ENCODE peak calls at places on chromosomes 1 and 21, in nine cellular contexts. One of them, this sample, is unnamed. For H3K36me3, the result is how much of the 10 kb centered on the place peaks cover.

GRCh38 chr1:227391871-227392270 is 73.6 kb upstream of the CDC42BPA start:
- DNase-seq in heart left ventricle: no peak
- DNase-seq in OCI-LY7: no peak
- DNase-seq in cardiac muscle cell: no peak
- DNase-seq in left ventricle myocardium inferior: no peak
- DNase-seq in K562: no peak
- DNase-seq in Panc1: no peak
- DNase-seq in stomach: no peak
- DNase-seq in psoas muscle: no peak
- DNase-seq in this sample: no peak

GRCh38 chr1:226604846-226605572 is 56.4 kb downstream of the STUM start:
- DNase-seq in Panc1: no peak
- DNase-seq in cardiac muscle cell: no peak
- DNase-seq in stomach: no peak
- DNase-seq in K562: no peak
- DNase-seq in OCI-LY7: no peak
- DNase-seq in left ventricle myocardium inferior: no peak
- DNase-seq in heart left ventricle: no peak
- DNase-seq in psoas muscle: no peak
- DNase-seq in this sample: no peak

GRCh38 chr1:217138839-217139466 is 415.7 kb upstream of the ESRRG start:
- DNase-seq in heart left ventricle: no peak
- DNase-seq in OCI-LY7: no peak
- DNase-seq in left ventricle myocardium inferior: no peak
- DNase-seq in psoas muscle: no peak
- DNase-seq in cardiac muscle cell: no peak
- DNase-seq in K562: no peak
- DNase-seq in stomach: no peak
- DNase-seq in Panc1: no peak
- DNase-seq in this sample: no peak

GRCh38 chr1:188723332-188724020 is 1754.2 kb downstream of the BRINP3 start:
- DNase-seq in stomach: no peak
- DNase-seq in left ventricle myocardium inferior: no peak
- DNase-seq in psoas muscle: no peak
- DNase-seq in heart left ventricle: no peak
- DNase-seq in K562: no peak
- DNase-seq in cardiac muscle cell: no peak
- DNase-seq in OCI-LY7: no peak
- DNase-seq in Panc1: no peak
- DNase-seq in this sample: no peak

GRCh38 chr1:171931752-171932151 is 90.5 kb downstream of the DNM3 start:
- DNase-seq in Panc1: no peak
- DNase-seq in K562: no peak
- DNase-seq in psoas muscle: no peak
- DNase-seq in OCI-LY7: no peak
- DNase-seq in left ventricle myocardium inferior: no peak
- DNase-seq in heart left ventricle: no peak
- DNase-seq in stomach: no peak
- DNase-seq in cardiac muscle cell: no peak
- DNase-seq in this sample: no peak

GRCh38 chr21:15063821-15064575 is 802 bp downstream of the NRIP1 start:
- DNase-seq in psoas muscle: peak
- DNase-seq in left ventricle myocardium inferior: peak
- DNase-seq in OCI-LY7: no peak
- DNase-seq in heart left ventricle: peak
- DNase-seq in Panc1: no peak
- DNase-seq in stomach: peak
- DNase-seq in cardiac muscle cell: peak
- DNase-seq in K562: peak
- DNase-seq in this sample: peak

GRCh38 chr1:18197299-18197698 is 89.7 kb downstream of the IGSF21 start:
- DNase-seq in stomach: no peak
- DNase-seq in heart left ventricle: no peak
- DNase-seq in left ventricle myocardium inferior: no peak
- DNase-seq in cardiac muscle cell: no peak
- DNase-seq in OCI-LY7: no peak
- DNase-seq in Panc1: no peak
- DNase-seq in K562: no peak
- DNase-seq in psoas muscle: no peak
- DNase-seq in this sample: no peak

GRCh38 chr1:236568285-236568894 is 35.9 kb downstream of the HEATR1 start:
- DNase-seq in heart left ventricle: no peak
- DNase-seq in Panc1: no peak
- DNase-seq in cardiac muscle cell: no peak
- DNase-seq in stomach: no peak
- DNase-seq in left ventricle myocardium inferior: no peak
- DNase-seq in psoas muscle: no peak
- DNase-seq in K562: no peak
- DNase-seq in OCI-LY7: no peak
- DNase-seq in this sample: no peak

GRCh38 chr1:67747667-67748066 is 62.7 kb downstream of the GADD45A start:
- DNase-seq in psoas muscle: no peak
- DNase-seq in Panc1: no peak
- DNase-seq in cardiac muscle cell: no peak
- DNase-seq in heart left ventricle: no peak
- DNase-seq in left ventricle myocardium inferior: no peak
- DNase-seq in K562: no peak
- DNase-seq in OCI-LY7: no peak
- DNase-seq in stomach: no peak
- DNase-seq in this sample: no peak

GRCh38 chr1:39003787-39004186 is 12.7 kb downstream of the AKIRIN1 start:
- DNase-seq in cardiac muscle cell: no peak
- DNase-seq in psoas muscle: no peak
- DNase-seq in K562: no peak
- DNase-seq in OCI-LY7: no peak
- DNase-seq in Panc1: no peak
- DNase-seq in heart left ventricle: no peak
- DNase-seq in left ventricle myocardium inferior: no peak
- DNase-seq in stomach: no peak
- DNase-seq in this sample: no peak

GRCh38 chr1:157241185-157241538 is 103.0 kb upstream of the ETV3 start:
- DNase-seq in psoas muscle: no peak
- DNase-seq in cardiac muscle cell: no peak
- DNase-seq in heart left ventricle: no peak
- DNase-seq in left ventricle myocardium inferior: no peak
- DNase-seq in Panc1: no peak
- DNase-seq in stomach: no peak
- DNase-seq in K562: no peak
- DNase-seq in OCI-LY7: no peak
- DNase-seq in this sample: no peak

GRCh38 chr1:202579806-202580205 is 130.4 kb downstream of the SYT2 start:
- DNase-seq in left ventricle myocardium inferior: no peak
- DNase-seq in cardiac muscle cell: no peak
- DNase-seq in Panc1: no peak
- DNase-seq in heart left ventricle: no peak
- DNase-seq in stomach: no peak
- DNase-seq in K562: no peak
- DNase-seq in psoas muscle: no peak
- DNase-seq in OCI-LY7: no peak
- DNase-seq in this sample: no peak

DNA sequence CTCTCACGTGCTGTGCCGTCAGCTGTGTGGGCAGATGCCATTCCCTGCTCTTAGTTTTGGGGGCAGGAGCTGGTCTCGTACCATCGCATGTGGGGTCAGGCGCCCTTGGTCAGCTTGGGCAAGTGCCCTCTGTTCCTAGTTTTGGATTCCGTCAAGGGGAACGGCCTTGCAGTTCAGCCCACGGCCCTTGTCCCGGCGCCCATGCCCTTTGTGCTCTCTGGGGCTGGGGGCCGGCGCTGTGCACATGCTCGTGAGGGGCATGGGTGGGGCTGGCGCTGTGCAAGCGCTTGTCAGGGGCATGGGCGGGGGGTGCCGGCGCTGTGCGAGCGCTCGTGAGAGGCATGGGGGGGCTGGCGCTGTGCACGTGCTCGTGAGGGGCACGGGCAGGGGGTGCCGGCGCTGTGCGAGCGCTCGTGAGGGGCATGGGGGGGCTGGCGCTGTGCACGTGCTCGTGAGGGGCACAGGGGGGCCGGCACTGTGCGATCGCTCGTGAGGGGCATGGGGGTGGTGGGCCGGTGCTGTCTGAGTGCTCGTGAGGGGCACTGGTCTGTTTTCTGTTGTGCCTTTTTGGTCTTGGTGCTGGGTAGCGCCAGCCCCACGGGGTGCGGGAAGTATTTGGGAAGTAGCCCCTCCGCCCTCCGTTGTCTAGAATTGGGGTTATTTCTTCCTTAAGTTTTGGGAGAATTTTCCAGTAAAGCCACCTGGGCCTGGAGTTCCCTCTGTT is 29.5 kb upstream of the DIP2A start:
- DNase-seq in K562: no peak
- DNase-seq in left ventricle myocardium inferior: no peak
- DNase-seq in psoas muscle: no peak
- DNase-seq in heart left ventricle: no peak
- DNase-seq in Panc1: no peak
- DNase-seq in cardiac muscle cell: no peak
- DNase-seq in OCI-LY7: no peak
- DNase-seq in stomach: no peak
- DNase-seq in this sample: no peak
- H3K36me3 ChIP-seq in K562: half or more
- H3K36me3 ChIP-seq in left ventricle myocardium inferior: half or more
- H3K36me3 ChIP-seq in psoas muscle: under half
- H3K36me3 ChIP-seq in heart left ventricle: half or more
- H3K36me3 ChIP-seq in Panc1: under half
- H3K36me3 ChIP-seq in cardiac muscle cell: under half
- H3K36me3 ChIP-seq in OCI-LY7: under half
- H3K36me3 ChIP-seq in stomach: half or more
- H3K36me3 ChIP-seq in this sample: under half

DNA sequence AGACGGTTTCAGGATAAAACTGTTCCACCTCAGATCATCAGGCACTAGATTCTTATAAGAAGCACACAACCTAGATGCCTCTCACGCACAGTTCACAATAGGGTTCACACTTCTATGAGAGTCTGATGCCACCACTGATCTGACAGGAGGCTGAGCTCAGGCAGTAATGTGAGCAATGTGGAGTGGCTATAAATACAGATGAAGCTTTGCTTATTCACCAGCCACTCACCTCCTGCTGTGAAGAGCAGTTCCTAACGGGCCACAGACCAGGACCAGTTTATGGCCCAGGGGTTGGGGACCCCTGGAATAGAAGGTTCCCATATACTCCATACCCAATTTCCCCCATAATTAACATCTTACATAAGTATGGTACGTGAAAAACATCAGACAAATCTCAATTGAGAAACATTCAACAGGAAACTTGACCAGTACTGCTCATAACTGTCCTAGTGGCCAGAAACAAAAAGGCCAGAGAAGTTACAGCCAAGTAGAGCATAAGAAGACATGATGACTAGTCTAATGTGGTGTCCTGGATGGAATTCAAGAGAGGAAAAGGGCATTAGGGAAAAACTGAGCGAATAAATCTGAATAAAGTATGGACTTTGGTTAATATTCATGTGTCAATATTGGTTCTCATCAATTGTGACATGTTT is 24.7 kb upstream of the IGSF5 start:
- DNase-seq in stomach: no peak
- DNase-seq in heart left ventricle: no peak
- DNase-seq in OCI-LY7: no peak
- DNase-seq in left ventricle myocardium inferior: no peak
- DNase-seq in psoas muscle: no peak
- DNase-seq in cardiac muscle cell: peak
- DNase-seq in K562: no peak
- DNase-seq in Panc1: no peak
- DNase-seq in this sample: no peak
- TF ChIP-seq CTCF in stomach: no peak
- TF ChIP-seq CTCF in heart left ventricle: no peak
- TF ChIP-seq CTCF in OCI-LY7: no peak
- TF ChIP-seq CTCF in left ventricle myocardium inferior: peak
- TF ChIP-seq CTCF in psoas muscle: no peak
- TF ChIP-seq CTCF in cardiac muscle cell: no peak
- TF ChIP-seq CTCF in K562: no peak
- TF ChIP-seq CTCF in Panc1: no peak
- TF ChIP-seq CTCF in this sample: peak

GRCh38 chr1:173489149-173489600 is 12.0 kb downstream of the PRDX6 start:
- DNase-seq in left ventricle myocardium inferior: no peak
- DNase-seq in OCI-LY7: no peak
- DNase-seq in cardiac muscle cell: no peak
- DNase-seq in psoas muscle: no peak
- DNase-seq in K562: peak
- DNase-seq in stomach: no peak
- DNase-seq in Panc1: no peak
- DNase-seq in heart left ventricle: no peak
- DNase-seq in this sample: no peak
- H3K36me3 ChIP-seq in left ventricle myocardium inferior: half or more
- H3K36me3 ChIP-seq in OCI-LY7: half or more
- H3K36me3 ChIP-seq in cardiac muscle cell: half or more
- H3K36me3 ChIP-seq in psoas muscle: under half
- H3K36me3 ChIP-seq in K562: half or more
- H3K36me3 ChIP-seq in stomach: half or more
- H3K36me3 ChIP-seq in Panc1: under half
- H3K36me3 ChIP-seq in heart left ventricle: half or more
- H3K36me3 ChIP-seq in this sample: under half

GRCh38 chr21:19510653-19511052 is 1107.1 kb upstream of the TMPRSS15 start:
- DNase-seq in Panc1: no peak
- DNase-seq in OCI-LY7: no peak
- DNase-seq in psoas muscle: no peak
- DNase-seq in stomach: no peak
- DNase-seq in K562: no peak
- DNase-seq in left ventricle myocardium inferior: no peak
- DNase-seq in cardiac muscle cell: no peak
- DNase-seq in heart left ventricle: no peak
- DNase-seq in this sample: no peak
- TF ChIP-seq CTCF in Panc1: no peak
- TF ChIP-seq CTCF in OCI-LY7: no peak
- TF ChIP-seq CTCF in psoas muscle: no peak
- TF ChIP-seq CTCF in stomach: no peak
- TF ChIP-seq CTCF in K562: no peak
- TF ChIP-seq CTCF in left ventricle myocardium inferior: no peak
- TF ChIP-seq CTCF in cardiac muscle cell: no peak
- TF ChIP-seq CTCF in heart left ventricle: no peak
- TF ChIP-seq CTCF in this sample: no peak

GRCh38 chr1:166852918-166853317 is 13.6 kb downstream of the POGK start:
- DNase-seq in cardiac muscle cell: no peak
- DNase-seq in K562: no peak
- DNase-seq in heart left ventricle: no peak
- DNase-seq in OCI-LY7: peak
- DNase-seq in Panc1: no peak
- DNase-seq in psoas muscle: no peak
- DNase-seq in stomach: no peak
- DNase-seq in left ventricle myocardium inferior: no peak
- DNase-seq in this sample: no peak

GRCh38 chr1:166855558-166855957 is 16.3 kb downstream of the POGK start:
- DNase-seq in psoas muscle: no peak
- DNase-seq in left ventricle myocardium inferior: no peak
- DNase-seq in OCI-LY7: no peak
- DNase-seq in cardiac muscle cell: no peak
- DNase-seq in stomach: no peak
- DNase-seq in heart left ventricle: no peak
- DNase-seq in Panc1: no peak
- DNase-seq in K562: no peak
- DNase-seq in this sample: no peak

GRCh38 chr1:166859597-166859996 is 16.5 kb downstream of the TADA1 start:
- DNase-seq in K562: no peak
- DNase-seq in Panc1: no peak
- DNase-seq in left ventricle myocardium inferior: no peak
- DNase-seq in cardiac muscle cell: no peak
- DNase-seq in stomach: no peak
- DNase-seq in heart left ventricle: no peak
- DNase-seq in psoas muscle: no peak
- DNase-seq in OCI-LY7: peak
- DNase-seq in this sample: no peak

GRCh38 chr1:166858726-166859419 is 17.2 kb downstream of the TADA1 start:
- DNase-seq in heart left ventricle: no peak
- DNase-seq in stomach: no peak
- DNase-seq in left ventricle myocardium inferior: no peak
- DNase-seq in K562: no peak
- DNase-seq in cardiac muscle cell: no peak
- DNase-seq in Panc1: no peak
- DNase-seq in psoas muscle: no peak
- DNase-seq in OCI-LY7: no peak
- DNase-seq in this sample: no peak

GRCh38 chr1:166857995-166858394 is 18.1 kb downstream of the TADA1 start:
- DNase-seq in Panc1: no peak
- DNase-seq in heart left ventricle: no peak
- DNase-seq in stomach: no peak
- DNase-seq in OCI-LY7: no peak
- DNase-seq in left ventricle myocardium inferior: no peak
- DNase-seq in psoas muscle: no peak
- DNase-seq in cardiac muscle cell: no peak
- DNase-seq in K562: no peak
- DNase-seq in this sample: no peak
- H3K36me3 ChIP-seq in Panc1: half or more
- H3K36me3 ChIP-seq in heart left ventricle: half or more
- H3K36me3 ChIP-seq in stomach: half or more
- H3K36me3 ChIP-seq in OCI-LY7: half or more
- H3K36me3 ChIP-seq in left ventricle myocardium inferior: half or more
- H3K36me3 ChIP-seq in psoas muscle: under half
- H3K36me3 ChIP-seq in cardiac muscle cell: half or more
- H3K36me3 ChIP-seq in K562: half or more
- H3K36me3 ChIP-seq in this sample: under half